ENCODE peak calls at places on chromosomes 5 and 9, in ten cellular contexts. U is AML-193; V is T-helper 1 cell; Q is NCI-H774; E is ACHN; R is cardiac muscle cell; X is aorta; I is GM03348; B is AG20443; Z is stimulated activated naive CD4-positive, alpha-beta T cell. G is an unnamed sample.

GRCh38 chr9:135079018-135079417 is 8.4 kb upstream of the OLFM1 start:
- DNase-seq in X (no peak), U (no peak), Q (no peak), E (no peak), Z (no peak), V (peak), R (no peak), I (no peak), B (no peak), G (no peak)

GRCh38 chr5:78127875-78128274 is 166.6 kb downstream of the AP3B1 start:
- DNase-seq in I (no peak), U (no peak), R (peak), E (no peak), B (no peak), Q (no peak), V (no peak), X (no peak), Z (no peak), G (no peak)

GRCh38 chr9:137745541-137745991 is 126.8 kb downstream of the EHMT1 start:
- DNase-seq in Q (no peak), V (no peak), Z (no peak), E (peak), I (no peak), B (no peak), R (no peak), U (no peak), X (no peak), G (no peak)

GRCh38 chr5:152462021-152462721 is 57.1 kb upstream of the NMUR2 start:
- DNase-seq in B (no peak), Q (no peak), X (no peak), V (no peak), R (no peak), I (no peak), U (peak), Z (no peak), E (no peak), G (no peak)

GRCh38 chr5:143860211-143860610 is 48.2 kb downstream of the HMHB1 start:
- DNase-seq in R (no peak), U (no peak), I (no peak), B (no peak), Z (no peak), Q (no peak), V (no peak), E (no peak), X (no peak), G (no peak)

GRCh38 chr5:149024477-149024876 is 38.4 kb downstream of the SH3TC2 start:
- DNase-seq in R (no peak), Z (no peak), V (no peak), I (no peak), Q (no peak), E (no peak), B (peak), X (no peak), U (no peak), G (no peak)

GRCh38 chr5:38766151-38766550 is 79.7 kb upstream of the OSMR start:
- DNase-seq in Q (no peak), E (no peak), B (no peak), X (no peak), R (no peak), U (no peak), V (no peak), I (no peak), Z (no peak), G (no peak)

GRCh38 chr5:133235696-133236426 is 184.0 kb downstream of the HSPA4 start:
- DNase-seq in R (no peak), B (no peak), Z (no peak), E (no peak), X (peak), V (no peak), I (no peak), U (no peak), Q (no peak), G (no peak)

GRCh38 chr9:12822111-12822510 is 47.3 kb downstream of the LURAP1L start:
- DNase-seq in B (no peak), Q (no peak), U (no peak), X (no peak), R (no peak), I (peak), V (no peak), E (no peak), Z (no peak), G (no peak)

GRCh38 chr9:115204827-115205506 is 87.0 kb upstream of the TNC start:
- DNase-seq in I (peak), Q (no peak), V (no peak), U (peak), Z (no peak), B (peak), E (peak), R (no peak), X (no peak), G (no peak)